ENCODE peak calls at places on chromosome 19, in seven cellular contexts. G is A549, U is body of pancreas, S is HCT116, D is gastrocnemius medialis, J is adrenal gland, K is tibial nerve. N is an unnamed sample. For H3K4me1, the result is how much of the 10 kb centered on the place peaks cover.

GRCh38 chr19:16860118-16860517 is 28.7 kb upstream of the F2RL3 start:
- DNase-seq in S (no peak), J (no peak), D (no peak), G (no peak), U (no peak), K (no peak), N (no peak)

GRCh38 chr19:38049105-38049649 is 142.2 kb downstream of the SIPA1L3 start:
- DNase-seq in S (no peak), U (no peak), D (no peak), J (peak), G (no peak), K (no peak), N (no peak)

GRCh38 chr19:3768748-3769099 is 3.3 kb downstream of the RAX2 start:
- DNase-seq in S (no peak), K (no peak), G (no peak), D (no peak), J (no peak), U (no peak), N (no peak)

GRCh38 chr19:36418287-36419001 is at the start of gene ZFP82:
- DNase-seq in J (peak), D (peak), G (peak), K (peak), U (peak), S (no peak), N (peak)

GRCh38 chr19:28652790-28653189 is 560.2 kb downstream of the UQCRFS1 start:
- DNase-seq in G (no peak), S (no peak), K (no peak), J (no peak), D (no peak), U (no peak), N (no peak)

GRCh38 chr19:17340871-17341357 is 3.6 kb downstream of the GTPBP3 start:
- DNase-seq in K (no peak), S (no peak), G (no peak), J (peak), D (no peak), U (no peak), N (no peak)

GRCh38 chr19:28466107-28467045 is 746.6 kb downstream of the UQCRFS1 start:
- DNase-seq in G (peak), S (no peak), D (peak), K (peak), J (peak), U (peak), N (peak)

GRCh38 chr19:30719189-30719990 is 347.2 kb downstream of the ZNF536 start:
- DNase-seq in S (no peak), U (peak), D (peak), J (peak), K (peak), G (no peak), N (peak)

GRCh38 chr19:9144920-9145319 is 4.7 kb downstream of the ZNF317 start:
- DNase-seq in J (no peak), S (no peak), G (no peak), K (no peak), U (no peak), D (no peak), N (no peak)

GRCh38 chr19:52601025-52601973 is 31.2 kb downstream of the ZNF701 start:
- DNase-seq in U (peak), S (peak), J (peak), G (no peak), D (peak), K (peak), N (peak)

GRCh38 chr19:40907968-40908735 is 26.1 kb upstream of the CYP2A7 start:
- DNase-seq in S (no peak), K (no peak), G (no peak), U (peak), D (no peak), J (peak), N (peak)

GRCh38 chr19:44750713-44751112 is 2.2 kb downstream of the BCL3 start:
- DNase-seq in S (no peak), D (no peak), K (no peak), U (no peak), J (no peak), G (no peak), N (no peak)
- H3K4me3 ChIP-seq in S (no peak), D (peak), K (peak), U (no peak), J (no peak), G (peak), N (no peak)

GRCh38 chr19:7685546-7686445 is 5.2 kb downstream of the TRAPPC5 start:
- DNase-seq in S (no peak), K (no peak), U (no peak), G (no peak), J (no peak), D (no peak), N (no peak)
- TF ChIP-seq POLR2A in S (no peak), K (no peak), U (no peak), G (peak), J (no peak), D (no peak), N (no peak)

DNA sequence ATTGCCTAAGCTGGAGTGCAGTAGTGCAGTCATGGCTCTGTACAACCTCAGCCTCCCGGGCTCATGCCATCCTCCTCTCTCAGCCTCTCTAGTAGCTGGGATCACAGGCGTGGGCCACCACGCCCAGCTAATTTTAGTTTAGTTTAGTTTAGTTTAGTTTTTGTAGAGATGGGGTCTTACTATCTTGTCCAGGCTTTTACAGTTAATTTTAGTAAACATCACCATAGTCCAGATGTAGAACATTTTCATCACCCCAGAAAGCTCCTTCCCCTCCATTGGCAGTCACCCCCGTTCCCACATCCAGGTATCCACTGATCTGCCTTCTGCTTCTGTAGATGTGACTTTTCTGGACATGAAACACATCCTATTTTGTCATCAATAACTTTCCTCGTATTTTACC is 41.1 kb downstream of the DNM2 start:
- DNase-seq in S (no peak), G (no peak), D (no peak), U (no peak), K (no peak), J (no peak), N (no peak)
- H3K4me1 ChIP-seq in S (under half), G (under half), D (under half), U (under half), K (under half), J (under half), N (under half)

DNA sequence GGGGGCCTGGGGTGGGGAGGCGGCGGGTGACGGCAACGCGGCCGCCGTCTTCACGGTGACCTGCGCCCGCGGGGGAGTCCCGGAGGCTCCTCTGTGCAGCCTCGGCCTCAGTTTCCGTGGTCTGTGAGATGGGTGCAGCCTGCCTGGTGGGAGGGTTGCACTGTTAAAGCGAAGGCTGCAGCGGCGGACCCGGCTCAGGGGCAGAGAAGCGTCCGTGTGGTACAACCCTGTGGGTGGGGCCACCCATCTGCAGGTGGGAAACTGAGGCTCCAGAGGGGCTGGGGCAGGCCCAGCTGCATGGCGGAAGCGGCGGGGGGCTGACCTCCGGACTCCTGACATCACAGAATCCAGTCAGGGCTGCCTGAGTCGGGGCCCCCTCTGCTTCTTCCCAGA is 473 bp downstream of the FGF22 start:
- DNase-seq in J (no peak), U (no peak), K (no peak), D (no peak), S (no peak), G (no peak), N (no peak)
- H3K4me3 ChIP-seq in J (no peak), U (no peak), K (peak), D (peak), S (peak), G (peak), N (no peak)

GRCh38 chr19:57583521-57584416 is at the start of gene ZIK1:
- DNase-seq in S (no peak), K (peak), D (peak), J (peak), U (peak), G (no peak), N (peak)
- TF ChIP-seq POLR2A in S (no peak), K (no peak), D (no peak), J (no peak), U (no peak), G (no peak), N (no peak)

N was measured in thyroid gland.